ENCODE peak calls at places on chromosomes 5 and 9, in five cellular contexts. One of them, this sample, is unnamed.

GRCh38 chr9:76818271-76818670 is 54.0 kb downstream of the PCA3 start:
- DNase-seq in Peyer's patch: no peak
- DNase-seq in kidney: peak; percentile 86
- DNase-seq in mammary epithelial cell: peak; percentile 89
- DNase-seq in right atrium auricular region: peak; percentile 84
- DNase-seq in this sample: peak; percentile 91

GRCh38 chr5:149200355-149200754 is 59.1 kb downstream of the ABLIM3 start:
- DNase-seq in mammary epithelial cell: no peak
- DNase-seq in right atrium auricular region: no peak
- DNase-seq in kidney: no peak
- DNase-seq in Peyer's patch: no peak
- DNase-seq in this sample: no peak

GRCh38 chr9:36679710-36680109 is 107.0 kb downstream of the MELK start:
- DNase-seq in right atrium auricular region: no peak
- DNase-seq in Peyer's patch: no peak
- DNase-seq in mammary epithelial cell: peak; percentile 16
- DNase-seq in kidney: no peak
- DNase-seq in this sample: no peak

GRCh38 chr5:140633081-140633471 is at the start of gene CD14:
- DNase-seq in Peyer's patch: peak; percentile 26
- DNase-seq in right atrium auricular region: peak; percentile 77
- DNase-seq in kidney: peak; percentile 84
- DNase-seq in mammary epithelial cell: peak; percentile 61
- DNase-seq in this sample: peak; percentile 80

GRCh38 chr5:16726538-16726946 is 109.7 kb upstream of the RETREG1 start:
- DNase-seq in mammary epithelial cell: peak; percentile 29
- DNase-seq in Peyer's patch: no peak
- DNase-seq in right atrium auricular region: no peak
- DNase-seq in kidney: no peak
- DNase-seq in this sample: no peak

GRCh38 chr9:7510209-7510608 is 289.4 kb downstream of the DMAC1 start:
- DNase-seq in right atrium auricular region: no peak
- DNase-seq in kidney: no peak
- DNase-seq in mammary epithelial cell: no peak
- DNase-seq in Peyer's patch: no peak
- DNase-seq in this sample: no peak

GRCh38 chr9:97982191-97982718 is 886 bp upstream of the ANP32B start:
- DNase-seq in mammary epithelial cell: no peak
- DNase-seq in kidney: no peak
- DNase-seq in Peyer's patch: no peak
- DNase-seq in right atrium auricular region: no peak
- DNase-seq in this sample: no peak

GRCh38 chr5:85266692-85267091 is 882.0 kb upstream of the EDIL3 start:
- DNase-seq in Peyer's patch: no peak
- DNase-seq in right atrium auricular region: no peak
- DNase-seq in kidney: no peak
- DNase-seq in mammary epithelial cell: no peak
- DNase-seq in this sample: no peak

GRCh38 chr9:134365791-134366222 is 39.6 kb downstream of the RXRA start:
- DNase-seq in kidney: no peak
- DNase-seq in Peyer's patch: no peak
- DNase-seq in mammary epithelial cell: peak; percentile 36
- DNase-seq in right atrium auricular region: peak; percentile 74
- DNase-seq in this sample: peak; percentile 83

GRCh38 chr5:154228696-154229095 is 38.2 kb downstream of the GALNT10 start:
- DNase-seq in kidney: no peak
- DNase-seq in Peyer's patch: no peak
- DNase-seq in right atrium auricular region: no peak
- DNase-seq in mammary epithelial cell: no peak
- DNase-seq in this sample: peak; percentile 16

GRCh38 chr5:61933787-61934626 is 372.0 kb upstream of the KIF2A start:
- DNase-seq in right atrium auricular region: no peak
- DNase-seq in kidney: no peak
- DNase-seq in Peyer's patch: no peak
- DNase-seq in mammary epithelial cell: peak; percentile 69
- DNase-seq in this sample: no peak

GRCh38 chr9:121095057-121095456 is 20.3 kb downstream of the CNTRL start:
- DNase-seq in right atrium auricular region: no peak
- DNase-seq in mammary epithelial cell: no peak
- DNase-seq in Peyer's patch: no peak
- DNase-seq in kidney: no peak
- DNase-seq in this sample: no peak

GRCh38 chr9:129749575-129749974 is 3.3 kb downstream of the PTGES start:
- DNase-seq in Peyer's patch: no peak
- DNase-seq in kidney: no peak
- DNase-seq in right atrium auricular region: no peak
- DNase-seq in mammary epithelial cell: no peak
- DNase-seq in this sample: no peak

GRCh38 chr9:129750010-129750409 is 2.8 kb downstream of the PTGES start:
- DNase-seq in kidney: no peak
- DNase-seq in right atrium auricular region: no peak
- DNase-seq in Peyer's patch: no peak
- DNase-seq in mammary epithelial cell: peak; percentile 73
- DNase-seq in this sample: no peak

GRCh38 chr9:129745186-129745585 is 7.7 kb downstream of the PTGES start:
- DNase-seq in right atrium auricular region: no peak
- DNase-seq in kidney: no peak
- DNase-seq in mammary epithelial cell: no peak
- DNase-seq in Peyer's patch: no peak
- DNase-seq in this sample: no peak

GRCh38 chr9:129746092-129746760 is 6.6 kb downstream of the PTGES start:
- DNase-seq in mammary epithelial cell: no peak
- DNase-seq in kidney: no peak
- DNase-seq in Peyer's patch: no peak
- DNase-seq in right atrium auricular region: no peak
- DNase-seq in this sample: no peak

DNA sequence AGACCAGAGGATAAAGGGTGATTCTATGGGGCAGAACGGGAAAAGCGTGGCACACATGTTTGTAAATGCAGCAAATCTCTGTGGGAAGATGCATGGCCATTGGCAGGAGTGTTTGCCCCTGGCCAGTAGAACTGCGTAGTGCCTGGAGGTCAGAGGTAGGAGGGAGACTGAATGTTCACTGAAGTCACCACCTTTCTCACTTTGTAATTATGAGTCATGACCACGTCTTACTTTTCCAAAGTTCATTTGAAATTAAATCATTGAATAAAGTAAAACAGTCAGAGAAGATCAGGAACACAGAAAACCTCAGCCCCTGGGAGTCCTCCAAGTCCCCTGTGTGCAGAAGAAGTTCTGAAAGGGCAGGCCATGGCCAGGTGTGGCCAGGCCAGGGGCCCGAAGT is 4.6 kb downstream of the PTGES start:
- DNase-seq in kidney: no peak
- DNase-seq in right atrium auricular region: no peak
- DNase-seq in Peyer's patch: no peak
- DNase-seq in mammary epithelial cell: no peak
- DNase-seq in this sample: no peak
- H3K27ac ChIP-seq in kidney: no peak overlapping the region
- H3K27ac ChIP-seq in right atrium auricular region: no peak overlapping the region
- H3K27ac ChIP-seq in Peyer's patch: no peak overlapping the region
- H3K27ac ChIP-seq in mammary epithelial cell: no peak overlapping the region
- H3K27ac ChIP-seq in this sample: no peak overlapping the region

DNA sequence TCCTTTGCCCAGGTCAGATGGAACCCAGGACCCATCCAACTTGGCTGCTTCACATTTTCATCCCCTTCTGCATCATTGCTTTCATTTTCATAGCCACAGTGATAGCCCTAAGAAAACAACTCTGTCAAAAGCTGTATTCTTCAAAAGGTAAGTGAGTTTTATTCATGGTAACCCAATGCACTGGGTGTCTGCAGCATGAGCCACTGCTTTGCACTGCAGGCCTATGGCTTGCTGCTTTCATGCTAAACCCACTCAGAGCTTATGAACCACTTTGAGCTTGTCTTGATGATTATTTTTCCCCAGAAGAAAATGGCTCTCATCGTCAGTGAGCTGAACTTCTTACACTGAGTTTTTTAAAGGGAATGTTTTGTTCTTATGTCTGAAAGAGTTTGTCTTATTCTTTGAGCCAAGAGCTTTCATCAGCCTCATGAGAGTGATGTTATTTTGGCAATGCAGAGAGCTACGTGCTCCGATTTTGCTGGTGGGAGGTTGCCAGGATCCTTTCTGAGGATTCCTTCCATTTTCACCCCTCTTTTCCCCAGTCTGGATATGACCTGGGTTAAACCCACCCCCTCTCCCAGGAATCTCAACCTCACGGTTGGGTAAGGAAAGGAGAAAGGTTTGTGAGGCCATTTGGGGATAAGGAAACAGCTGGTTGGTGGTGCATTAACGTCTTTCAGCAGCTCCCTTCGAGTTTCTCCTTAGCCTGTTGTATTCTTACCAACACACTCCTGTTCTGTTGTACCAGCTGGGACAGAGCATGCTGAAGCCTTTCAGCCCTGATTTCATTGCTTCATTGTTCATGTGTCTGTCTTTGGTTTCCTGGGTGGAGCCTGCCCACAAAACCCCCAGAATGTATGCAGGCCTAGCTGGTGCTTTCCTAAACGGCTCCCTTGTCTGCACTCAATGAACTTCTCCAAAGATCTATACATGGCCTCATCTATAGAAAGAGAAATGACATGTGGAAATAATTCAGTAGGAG is 47.6 kb downstream of the PDCD1LG2 start:
- DNase-seq in Peyer's patch: peak; percentile 23
- DNase-seq in kidney: no peak
- DNase-seq in mammary epithelial cell: peak; percentile 53
- DNase-seq in right atrium auricular region: no peak
- DNase-seq in this sample: no peak
- H3K4me3 ChIP-seq in Peyer's patch: no peak overlapping the region
- H3K4me3 ChIP-seq in kidney: no peak overlapping the region
- H3K4me3 ChIP-seq in mammary epithelial cell: no peak overlapping the region
- H3K4me3 ChIP-seq in right atrium auricular region: no peak overlapping the region
- H3K4me3 ChIP-seq in this sample: peak overlapping the region; percentile 29

GRCh38 chr9:34996181-34996904 is 6.8 kb downstream of the DNAJB5 start:
- DNase-seq in mammary epithelial cell: no peak
- DNase-seq in right atrium auricular region: peak; percentile 57
- DNase-seq in Peyer's patch: no peak
- DNase-seq in kidney: peak; percentile 64
- DNase-seq in this sample: peak; percentile 66
- H3K27ac ChIP-seq in mammary epithelial cell: peak overlapping the region; percentile 45
- H3K27ac ChIP-seq in right atrium auricular region: peak overlapping the region; percentile 99
- H3K27ac ChIP-seq in Peyer's patch: peak overlapping the region; percentile 87
- H3K27ac ChIP-seq in kidney: peak overlapping the region; percentile 81
- H3K27ac ChIP-seq in this sample: peak overlapping the region; percentile 97

GRCh38 chr5:107705390-107706014 is 34.8 kb upstream of the EFNA5 start:
- DNase-seq in mammary epithelial cell: peak; percentile 69
- DNase-seq in kidney: no peak
- DNase-seq in Peyer's patch: no peak
- DNase-seq in right atrium auricular region: no peak
- DNase-seq in this sample: no peak
- H3K4me3 ChIP-seq in mammary epithelial cell: no peak overlapping the region
- H3K4me3 ChIP-seq in kidney: no peak overlapping the region
- H3K4me3 ChIP-seq in Peyer's patch: no peak overlapping the region
- H3K4me3 ChIP-seq in right atrium auricular region: no peak overlapping the region
- H3K4me3 ChIP-seq in this sample: peak overlapping the region; percentile 16

DNA sequence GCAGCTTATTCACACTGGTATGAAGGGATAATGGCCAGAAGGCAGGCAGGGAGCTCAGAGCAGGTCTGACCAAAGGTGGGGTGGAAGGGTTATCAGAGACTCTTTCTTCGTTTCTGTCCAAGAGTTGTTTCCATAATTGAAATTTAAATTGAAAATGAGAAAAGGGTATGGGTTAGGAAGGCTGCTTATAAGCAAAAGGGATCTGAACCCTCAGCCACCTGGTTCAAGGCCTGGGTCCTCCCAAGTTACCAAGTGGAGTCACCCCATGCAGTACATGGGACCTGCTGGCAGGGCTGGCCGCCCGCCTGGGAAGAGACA is 17.8 kb downstream of the EEIG1 start:
- DNase-seq in Peyer's patch: no peak
- DNase-seq in mammary epithelial cell: no peak
- DNase-seq in right atrium auricular region: no peak
- DNase-seq in kidney: no peak
- DNase-seq in this sample: no peak
- H3K27ac ChIP-seq in Peyer's patch: peak overlapping the region; percentile 99
- H3K27ac ChIP-seq in mammary epithelial cell: no peak overlapping the region
- H3K27ac ChIP-seq in right atrium auricular region: peak overlapping the region; percentile 96
- H3K27ac ChIP-seq in kidney: peak overlapping the region; percentile 71
- H3K27ac ChIP-seq in this sample: peak overlapping the region; percentile 90

GRCh38 chr9:135993409-135993742 is 32.2 kb upstream of the UBAC1 start:
- DNase-seq in mammary epithelial cell: no peak
- DNase-seq in Peyer's patch: no peak
- DNase-seq in kidney: no peak
- DNase-seq in right atrium auricular region: no peak
- DNase-seq in this sample: no peak

GRCh38 chr9:135993840-135994776 is 32.9 kb upstream of the UBAC1 start:
- DNase-seq in kidney: no peak
- DNase-seq in mammary epithelial cell: no peak
- DNase-seq in Peyer's patch: no peak
- DNase-seq in right atrium auricular region: no peak
- DNase-seq in this sample: no peak

GRCh38 chr9:135990468-135991429 is 29.6 kb upstream of the UBAC1 start:
- DNase-seq in right atrium auricular region: no peak
- DNase-seq in mammary epithelial cell: peak; percentile 27
- DNase-seq in Peyer's patch: no peak
- DNase-seq in kidney: peak; percentile 89
- DNase-seq in this sample: no peak

GRCh38 chr9:135991771-135992170 is 30.6 kb upstream of the UBAC1 start:
- DNase-seq in kidney: no peak
- DNase-seq in right atrium auricular region: no peak
- DNase-seq in Peyer's patch: no peak
- DNase-seq in mammary epithelial cell: no peak
- DNase-seq in this sample: no peak

GRCh38 chr9:135992486-135993408 is 31.6 kb upstream of the UBAC1 start:
- DNase-seq in mammary epithelial cell: peak; percentile 46
- DNase-seq in right atrium auricular region: peak; percentile 91
- DNase-seq in Peyer's patch: peak; percentile 45
- DNase-seq in kidney: peak; percentile 97
- DNase-seq in this sample: peak; percentile 89
- H3K4me3 ChIP-seq in mammary epithelial cell: no peak overlapping the region
- H3K4me3 ChIP-seq in right atrium auricular region: no peak overlapping the region
- H3K4me3 ChIP-seq in Peyer's patch: peak overlapping the region; percentile 22
- H3K4me3 ChIP-seq in kidney: no peak overlapping the region
- H3K4me3 ChIP-seq in this sample: peak overlapping the region; percentile 62

DNA sequence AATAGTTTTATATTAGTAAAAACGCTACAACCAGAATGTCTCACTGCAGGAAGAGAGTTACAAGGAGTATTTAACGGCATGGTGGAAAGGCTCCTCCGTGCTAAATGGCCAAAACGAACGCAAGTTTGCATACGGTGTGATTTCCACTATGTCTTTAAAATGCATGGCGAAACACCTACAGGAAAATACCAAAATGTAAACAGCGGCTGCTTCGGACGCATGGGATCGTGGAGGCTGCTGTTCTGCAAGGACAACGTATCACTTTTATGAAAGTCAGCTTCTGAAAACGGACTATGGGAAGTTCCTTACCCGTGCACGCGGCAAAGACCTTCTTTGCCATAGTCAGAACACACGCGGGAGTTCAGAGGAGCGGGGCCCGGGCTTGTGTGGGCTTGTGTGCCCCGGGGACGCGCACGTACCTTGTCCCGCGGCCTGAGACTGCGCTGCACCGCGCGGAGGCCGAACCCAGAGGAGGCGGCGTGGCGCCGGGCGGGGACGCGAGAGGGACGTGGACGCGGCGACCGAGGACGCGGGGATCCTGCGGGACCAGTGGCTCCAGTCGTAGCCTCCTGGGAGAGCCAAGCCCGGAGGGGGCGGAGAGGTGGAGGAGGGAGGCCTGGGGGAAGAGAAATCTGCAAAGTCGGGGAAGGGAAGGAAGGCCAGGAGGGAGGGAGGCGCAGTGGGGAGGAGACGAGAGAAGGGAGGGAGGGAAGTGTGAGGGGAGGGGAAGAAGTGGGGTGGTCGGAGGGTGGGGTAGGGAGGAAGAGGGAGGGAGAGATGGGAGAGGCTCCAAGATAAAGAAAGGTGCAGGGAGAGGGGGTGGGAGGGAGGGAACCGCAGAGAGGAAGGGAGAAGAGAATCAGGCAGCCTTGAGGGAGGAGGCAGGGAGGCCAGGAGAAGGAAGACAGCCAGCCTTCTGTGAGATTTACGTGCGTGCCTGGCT is at the start of gene CMBL:
- DNase-seq in right atrium auricular region: no peak
- DNase-seq in kidney: peak; percentile 80
- DNase-seq in Peyer's patch: no peak
- DNase-seq in mammary epithelial cell: peak; percentile 76
- DNase-seq in this sample: no peak
- H3K27ac ChIP-seq in right atrium auricular region: peak within 1 kb of the TSS; percentile 81
- H3K27ac ChIP-seq in kidney: peak within 1 kb of the TSS; percentile 67
- H3K27ac ChIP-seq in Peyer's patch: peak within 1 kb of the TSS; percentile 94
- H3K27ac ChIP-seq in mammary epithelial cell: peak within 1 kb of the TSS; percentile 30
- H3K27ac ChIP-seq in this sample: peak within 1 kb of the TSS; percentile 94

This sample was measured in coronary artery.